ENCODE peak calls at places on chromosomes 13 and 19, in nine cellular contexts. F, K, A, B, C, L, N, J and G are unnamed samples. For H3K36me3, the result is how much of the 10 kb centered on the place peaks cover.

GRCh38 chr19:6587093-6587820 is 3.7 kb downstream of the CD70 start:
- DNase-seq in A (peak), N (no peak), L (no peak), C (no peak), F (no peak), B (no peak), J (no peak), K (no peak), G (no peak)

GRCh38 chr13:87078947-87079795 is 592.0 kb upstream of the SLITRK5 start:
- DNase-seq in F (no peak), C (peak), J (no peak), K (no peak), B (no peak), L (no peak), N (no peak), A (no peak), G (no peak)

GRCh38 chr13:25169951-25170553 is 2.0 kb downstream of the AMER2 start:
- DNase-seq in F (no peak), L (no peak), N (no peak), J (no peak), A (no peak), B (no peak), C (no peak), K (no peak), G (no peak)

GRCh38 chr13:111909501-111909900 is 157.4 kb upstream of the SOX1 start:
- DNase-seq in L (no peak), B (no peak), K (peak), F (no peak), A (no peak), C (no peak), J (no peak), N (no peak), G (no peak)

GRCh38 chr19:7787141-7787540 is 24.1 kb downstream of the CLEC4M start:
- DNase-seq in C (no peak), J (no peak), F (no peak), N (no peak), B (peak), A (no peak), L (no peak), K (no peak), G (no peak)

GRCh38 chr13:73531014-73531413 is 472.2 kb downstream of the KLF5 start:
- DNase-seq in C (peak), A (no peak), N (no peak), L (no peak), B (no peak), J (no peak), K (no peak), F (no peak), G (no peak)

GRCh38 chr19:46181386-46181774 is 33.3 kb downstream of the IGFL2 start:
- DNase-seq in J (no peak), K (no peak), N (peak), L (no peak), B (no peak), C (no peak), F (peak), A (no peak), G (no peak)

GRCh38 chr13:29908411-29908810 is 58.0 kb upstream of the UBL3 start:
- DNase-seq in J (no peak), L (no peak), B (peak), N (peak), A (no peak), C (peak), K (peak), F (peak), G (no peak)

GRCh38 chr19:862529-863304 is 3.3 kb downstream of the CFD start:
- DNase-seq in B (peak), C (peak), L (no peak), J (no peak), N (peak), K (no peak), F (peak), A (peak), G (no peak)

GRCh38 chr13:85879014-85879413 is 79.8 kb upstream of the SLITRK6 start:
- DNase-seq in J (no peak), L (no peak), C (no peak), N (no peak), B (no peak), A (no peak), F (peak), K (no peak), G (no peak)

GRCh38 chr19:6138066-6138465 is 2.6 kb downstream of the ACSBG2 start:
- DNase-seq in K (no peak), C (no peak), L (no peak), J (no peak), B (no peak), A (no peak), N (no peak), F (no peak), G (no peak)

GRCh38 chr19:56080669-56081401 is 40.3 kb downstream of the ZNF787 start:
- DNase-seq in J (peak), N (peak), K (no peak), C (peak), B (peak), F (peak), A (peak), L (no peak), G (no peak)

GRCh38 chr13:110012102-110012739 is 225.8 kb upstream of the IRS2 start:
- DNase-seq in C (no peak), K (no peak), A (no peak), B (no peak), L (no peak), F (peak), N (peak), J (no peak), G (no peak)

GRCh38 chr13:112968910-112969691 is at the start of gene MCF2L:
- DNase-seq in K (no peak), L (no peak), F (peak), N (peak), J (no peak), B (no peak), C (peak), A (peak), G (peak)

GRCh38 chr19:13860679-13861391 is 16.1 kb upstream of the NANOS3 start:
- DNase-seq in F (no peak), A (no peak), L (no peak), N (no peak), C (peak), K (no peak), J (no peak), B (no peak), G (no peak)

GRCh38 chr19:58021541-58022282 is 12.1 kb upstream of the ZSCAN1 start:
- DNase-seq in C (no peak), K (no peak), L (peak), F (peak), N (peak), A (peak), B (peak), J (no peak), G (no peak)

GRCh38 chr13:97853550-97853949 is 99.9 kb upstream of the IPO5 start:
- DNase-seq in F (peak), L (no peak), N (peak), A (no peak), J (no peak), B (no peak), K (no peak), C (no peak), G (no peak)

GRCh38 chr19:57171551-57172081 is 4.3 kb upstream of the DUXA start:
- DNase-seq in L (no peak), N (peak), J (no peak), F (no peak), C (no peak), B (peak), A (no peak), K (no peak), G (no peak)

GRCh38 chr13:64041296-64041695 is 2625.6 kb upstream of the PCDH20 start:
- DNase-seq in F (no peak), J (no peak), N (no peak), B (no peak), A (no peak), L (no peak), K (no peak), C (no peak), G (no peak)

GRCh38 chr13:85582890-85583289 is 216.3 kb downstream of the SLITRK6 start:
- DNase-seq in J (no peak), C (no peak), B (no peak), N (peak), K (no peak), A (no peak), L (no peak), F (peak), G (no peak)

GRCh38 chr19:6126335-6126974 is 9.0 kb upstream of the ACSBG2 start:
- DNase-seq in A (peak), N (peak), J (no peak), B (no peak), C (no peak), F (peak), L (no peak), K (no peak), G (no peak)

GRCh38 chr19:2719910-2720776 is 1.0 kb downstream of the DIRAS1 start:
- DNase-seq in A (no peak), B (no peak), C (no peak), J (no peak), F (no peak), L (no peak), N (peak), K (no peak), G (no peak)

GRCh38 chr19:55526216-55527196 is 10.4 kb downstream of the SBK2 start:
- DNase-seq in J (no peak), L (no peak), F (peak), B (no peak), K (no peak), N (peak), A (no peak), C (peak), G (no peak)

GRCh38 chr13:35818577-35819165 is 312.5 kb downstream of the DCLK1 start:
- DNase-seq in J (no peak), L (no peak), N (peak), K (no peak), F (peak), A (peak), B (no peak), C (no peak), G (no peak)

GRCh38 chr13:93862259-93862658 is 617.2 kb downstream of the DCT start:
- DNase-seq in B (no peak), K (no peak), L (no peak), C (no peak), A (no peak), F (no peak), J (no peak), N (peak), G (no peak)

GRCh38 chr13:45510671-45511070 is 45.9 kb downstream of the COG3 start:
- DNase-seq in C (no peak), K (no peak), A (no peak), B (no peak), N (no peak), J (no peak), F (no peak), L (no peak), G (no peak)
- H3K36me3 ChIP-seq in C (half or more), K (under half), A (under half), B (half or more), N (under half), J (half or more), F (under half), L (under half), G (half or more)

DNA sequence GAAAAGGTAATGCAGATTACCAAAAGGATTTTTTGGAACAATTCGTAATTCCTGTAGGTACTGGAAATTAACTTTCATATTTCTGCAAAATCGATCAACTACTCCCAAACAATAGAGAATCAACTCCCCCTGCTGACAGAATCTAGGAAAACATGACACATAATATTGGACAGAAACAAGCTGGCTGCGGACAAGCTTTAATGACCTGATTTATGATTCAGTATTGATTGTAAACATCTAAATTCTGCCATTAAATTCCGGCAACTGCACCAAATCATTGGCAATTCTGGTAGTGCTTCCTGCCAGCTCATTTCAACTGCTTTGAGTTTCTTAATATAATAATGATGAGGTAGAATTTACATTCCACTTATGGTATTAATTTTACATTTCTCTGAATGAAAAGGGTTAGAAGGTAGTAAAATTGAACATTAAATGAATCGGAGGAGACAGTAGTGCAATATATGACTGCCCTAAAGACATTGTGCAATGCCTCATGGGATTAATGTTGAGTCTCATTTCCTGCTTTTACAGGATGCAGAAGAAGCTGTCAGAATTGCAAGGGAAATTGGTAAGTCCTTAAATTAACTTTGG is 146.5 kb downstream of the PCCA start:
- DNase-seq in N (peak), A (peak), J (no peak), K (no peak), B (peak), L (no peak), F (peak), C (no peak), G (no peak)
- TF ChIP-seq CTCF in N (peak), A (peak), J (no peak), K (peak), B (peak), L (peak), F (peak), C (peak), G (peak)

DNA sequence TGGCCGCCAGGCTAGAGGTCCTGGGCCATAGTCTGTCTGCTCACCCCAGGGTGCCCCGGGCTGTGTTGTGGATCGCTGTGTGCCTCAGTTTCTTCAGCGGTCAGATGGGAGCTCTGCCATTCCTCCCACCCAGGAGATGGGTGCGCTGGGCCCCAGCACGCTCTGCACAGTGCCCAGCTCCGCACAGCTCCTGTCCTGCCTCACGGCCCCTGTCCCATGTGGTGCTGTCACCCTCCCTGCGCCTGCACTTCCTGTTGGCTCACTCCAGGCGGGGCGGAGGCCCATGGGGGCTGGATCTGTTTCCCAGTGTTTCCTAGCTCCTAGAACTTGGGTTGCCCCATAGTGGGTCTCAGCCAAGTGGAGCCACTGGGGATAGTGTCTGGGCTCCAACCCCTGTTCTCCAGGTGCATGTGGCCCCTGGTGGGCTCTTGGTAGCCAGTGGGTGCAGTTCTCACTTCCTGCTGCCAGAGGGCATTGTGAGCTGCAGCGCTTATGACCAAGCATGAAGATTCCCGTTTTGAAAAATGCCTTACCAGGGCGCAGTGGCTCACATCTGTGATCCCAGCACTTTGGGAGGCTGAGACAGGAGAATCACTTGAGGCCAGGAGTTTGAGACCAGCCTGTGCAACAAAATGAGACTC is 69.8 kb downstream of the KDM4B start:
- DNase-seq in F (peak), B (no peak), K (no peak), A (peak), N (no peak), L (no peak), C (no peak), J (no peak), G (no peak)
- H3K36me3 ChIP-seq in F (under half), B (half or more), K (under half), A (under half), N (under half), L (under half), C (under half), J (under half), G (under half)

GRCh38 chr13:44917589-44918322 is 71.5 kb downstream of the NUFIP1 start:
- DNase-seq in A (peak), F (peak), C (peak), B (peak), J (peak), N (peak), K (peak), L (peak), G (peak)
- TF ChIP-seq CTCF in A (peak), F (peak), C (peak), B (peak), J (peak), N (peak), K (peak), L (peak), G (no peak)